ENCODE peak calls at places on chromosome 4, in four cellular contexts. V is activated CD4-positive, CD25-positive, alpha-beta regulatory T cell treated with anti-CD3 and anti-CD28 coated beads, Interleukin-2, amount 50 U/mL, for 72 hours; B is RWPE1; R is GM20000. H is an unnamed sample.
A peak's percentile ranks its signal among the peaks of the same experiment; 100 is the strongest.

GRCh38 chr4:1512738-1513660 is 106.8 kb upstream of the NKX1-1 start:
- DNase-seq in R (peak; percentile 69), V (peak; percentile 65), B (no peak), H (peak; percentile 77)

GRCh38 chr4:157996598-157996997 is 176.2 kb downstream of the GASK1B start:
- DNase-seq in R (no peak), V (no peak), B (no peak), H (no peak)

GRCh38 chr4:180695851-180696250 is 1547.4 kb upstream of the TENM3 start:
- DNase-seq in V (no peak), R (no peak), B (no peak), H (no peak)

GRCh38 chr4:10077101-10077491 is 39.5 kb downstream of the WDR1 start:
- DNase-seq in R (no peak), V (peak; percentile 25), B (no peak), H (no peak)

GRCh38 chr4:175560628-175561027 is 251.4 kb downstream of the GPM6A start:
- DNase-seq in V (no peak), B (no peak), R (no peak), H (no peak)

GRCh38 chr4:73836373-73837269 is at the start of gene CXCL6:
- DNase-seq in V (no peak), B (no peak), R (no peak), H (no peak)

GRCh38 chr4:176838611-176839411 is 46.1 kb upstream of the VEGFC start:
- DNase-seq in B (peak; percentile 53), R (no peak), V (no peak), H (no peak)

GRCh38 chr4:48944252-48944651 is 37.7 kb upstream of the OCIAD2 start:
- DNase-seq in V (no peak), B (peak; percentile 92), R (no peak), H (no peak)

GRCh38 chr4:6390357-6390756 is 82.1 kb downstream of the PPP2R2C start:
- DNase-seq in R (no peak), V (no peak), B (no peak), H (no peak)

GRCh38 chr4:151098191-151098590 is 1.2 kb upstream of the RPS3A start:
- DNase-seq in B (no peak), R (peak; percentile 36), V (no peak), H (no peak)

GRCh38 chr4:7129871-7130609 is 62.2 kb upstream of the GRPEL1 start:
- DNase-seq in V (no peak), B (no peak), R (no peak), H (no peak)

GRCh38 chr4:109977854-109978501 is 65.3 kb downstream of the EGF start:
- DNase-seq in B (peak; percentile 45), V (no peak), R (no peak), H (no peak)

GRCh38 chr4:973431-974397 is at the start of gene DGKQ:
- DNase-seq in B (peak; percentile 87), R (peak; percentile 100), V (peak; percentile 90), H (peak; percentile 99)

GRCh38 chr4:70954032-70954431 is 39.4 kb upstream of the DCK start:
- DNase-seq in R (no peak), V (no peak), B (no peak), H (no peak)

GRCh38 chr4:37388672-37389368 is 144.3 kb downstream of the NWD2 start:
- DNase-seq in R (no peak), V (no peak), B (no peak), H (no peak)

GRCh38 chr4:181166742-181167399 is 1076.3 kb upstream of the TENM3 start:
- DNase-seq in V (no peak), R (no peak), B (no peak), H (no peak)

GRCh38 chr4:1049591-1049905 is 38.1 kb downstream of the FGFRL1 start:
- DNase-seq in V (peak; percentile 21), B (no peak), R (no peak), H (no peak)

GRCh38 chr4:126250006-126250405 is 935.3 kb downstream of the FAT4 start:
- DNase-seq in B (no peak), R (no peak), V (no peak), H (no peak)

GRCh38 chr4:139532951-139533350 is 23.1 kb downstream of the SETD7 start:
- DNase-seq in V (no peak), R (no peak), B (no peak), H (no peak)

GRCh38 chr4:110787781-110788180 is 164.9 kb upstream of the PITX2 start:
- DNase-seq in R (no peak), B (no peak), V (no peak), H (no peak)

GRCh38 chr4:6180841-6181631 is 19.3 kb downstream of the JAKMIP1 start:
- DNase-seq in R (peak; percentile 69), V (peak; percentile 47), B (no peak), H (no peak)